ENCODE peak calls at places on chromosomes 16 and 17, in eight cellular contexts. R, C, D, I, H, U, L and F are unnamed samples. For H3K9me3, the result is how much of the 10 kb centered on the place peaks cover.

GRCh38 chr17:39663340-39663687 is 1.8 kb upstream of the TCAP start:
- DNase-seq in C (no peak), R (no peak), D (no peak), L (no peak), U (no peak), H (no peak), I (no peak), F (no peak)

GRCh38 chr16:84600343-84601229 is 17.3 kb downstream of the COTL1 start:
- DNase-seq in U (no peak), R (no peak), C (peak), L (no peak), I (no peak), D (no peak), H (no peak), F (no peak)

GRCh38 chr17:10772425-10773380 is 31.2 kb downstream of the TMEM238L start:
- DNase-seq in R (no peak), U (no peak), I (peak), L (no peak), D (no peak), C (no peak), H (peak), F (no peak)

GRCh38 chr17:56914641-56915263 is 903 bp upstream of the TRIM25 start:
- DNase-seq in I (peak), D (peak), U (no peak), C (no peak), H (no peak), L (no peak), R (no peak), F (no peak)

GRCh38 chr17:30570596-30571265 is 93.5 kb downstream of the GOSR1 start:
- DNase-seq in L (no peak), U (no peak), D (no peak), R (no peak), C (no peak), I (no peak), H (no peak), F (no peak)

GRCh38 chr17:37067555-37068111 is 118.9 kb downstream of the AATF start:
- DNase-seq in I (peak), H (peak), D (peak), L (peak), C (peak), U (peak), R (peak), F (no peak)

GRCh38 chr17:51152766-51153209 is 571 bp upstream of the NME1 start:
- DNase-seq in H (no peak), U (no peak), R (no peak), I (peak), L (no peak), C (peak), D (no peak), F (no peak)

GRCh38 chr17:50192873-50193274 is 8.6 kb downstream of the COL1A1 start:
- DNase-seq in H (no peak), L (no peak), I (no peak), R (no peak), C (peak), U (no peak), D (no peak), F (no peak)

GRCh38 chr17:29141484-29141835 is 38.7 kb downstream of the MYO18A start:
- DNase-seq in L (no peak), C (no peak), U (no peak), I (no peak), D (no peak), R (no peak), H (no peak), F (no peak)

GRCh38 chr16:54171855-54172537 is 114.6 kb downstream of the IRX3 start:
- DNase-seq in L (no peak), H (no peak), C (peak), U (peak), I (no peak), R (no peak), D (no peak), F (no peak)

DNA sequence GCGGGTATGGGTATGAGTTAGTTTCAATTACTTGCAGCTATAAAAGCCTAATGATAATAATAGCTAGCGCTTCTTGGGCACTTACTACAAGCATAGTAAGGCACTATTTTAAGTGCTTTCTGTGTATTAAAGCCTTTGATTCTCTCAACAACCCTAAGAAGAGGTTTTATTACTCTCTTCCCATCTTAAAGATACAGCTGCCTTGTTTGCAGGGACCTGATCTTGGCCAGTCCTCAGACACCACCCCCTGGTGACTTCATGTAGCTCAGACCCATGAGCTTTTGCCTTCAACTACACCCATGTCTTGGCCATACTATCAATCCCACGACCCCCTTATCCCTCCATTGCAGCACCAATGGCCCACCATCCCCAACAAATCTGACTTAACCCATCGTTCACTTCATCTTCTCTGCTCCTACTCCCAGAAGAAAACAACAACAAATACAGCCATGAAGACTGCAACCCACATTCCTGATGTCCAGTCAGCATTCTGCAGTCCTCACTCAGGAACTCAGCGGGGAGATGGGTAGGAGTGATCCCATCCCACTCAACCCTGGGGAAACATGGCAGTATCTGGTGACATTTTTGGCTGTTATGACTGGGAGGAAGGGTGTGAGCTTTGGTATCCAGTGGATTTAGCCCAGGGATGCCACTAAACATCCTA is 4.2 kb downstream of the GGA2 start:
- DNase-seq in L (no peak), U (no peak), H (no peak), C (peak), R (no peak), I (no peak), D (no peak), F (no peak)
- H3K9me3 ChIP-seq in L (under half), U (under half), H (under half), C (under half), R (under half), I (under half), D (under half), F (under half)

DNA sequence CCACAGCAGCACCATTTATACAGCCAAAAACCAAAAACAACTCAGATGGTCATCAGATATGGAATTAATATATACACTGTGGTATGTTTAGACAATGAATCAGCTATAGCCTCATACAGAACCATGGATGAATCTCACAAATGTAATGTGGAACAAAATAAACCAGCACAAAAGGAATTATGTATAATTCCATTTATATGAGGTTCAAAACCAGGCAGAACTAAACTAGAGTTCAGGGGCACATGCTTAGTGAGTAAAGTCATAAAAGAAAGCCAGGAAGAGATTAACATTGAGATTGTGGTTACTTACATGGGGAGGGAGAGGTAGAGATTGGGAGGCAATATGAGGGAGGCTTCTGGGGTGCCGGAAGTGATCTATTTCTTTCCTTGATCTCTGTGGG is 231.1 kb downstream of the COPRS start:
- DNase-seq in H (no peak), D (no peak), I (no peak), R (no peak), L (no peak), U (no peak), C (peak), F (no peak)
- H3K9me3 ChIP-seq in H (under half), D (under half), I (under half), R (under half), L (under half), U (under half), C (under half), F (under half)

GRCh38 chr17:5183410-5183793 is 8.3 kb downstream of the ZNF594 start:
- DNase-seq in H (no peak), C (no peak), D (no peak), U (no peak), I (no peak), R (no peak), L (no peak), F (no peak)
- H3K9me3 ChIP-seq in H (under half), C (under half), D (under half), U (under half), I (under half), R (half or more), L (half or more), F (under half)

GRCh38 chr16:80117731-80118130 is 423.1 kb upstream of the DYNLRB2 start:
- DNase-seq in D (no peak), I (no peak), L (no peak), H (peak), U (no peak), C (no peak), R (no peak), F (no peak)
- H3K9me3 ChIP-seq in D (under half), I (under half), L (under half), H (under half), U (under half), C (under half), R (under half), F (under half)

GRCh38 chr16:35144212-35144932 is 1685.0 kb downstream of the TP53TG3F start:
- DNase-seq in I (no peak), D (no peak), U (no peak), C (no peak), L (no peak), H (no peak), R (peak), F (no peak)
- H3K9me3 ChIP-seq in I (under half), D (under half), U (under half), C (under half), L (under half), H (under half), R (half or more), F (under half)

GRCh38 chr17:68605914-68606313 is 4.7 kb upstream of the FAM20A start:
- DNase-seq in C (no peak), I (no peak), R (no peak), U (no peak), L (no peak), D (no peak), H (no peak), F (no peak)
- H3K9me3 ChIP-seq in C (under half), I (under half), R (under half), U (under half), L (under half), D (under half), H (under half), F (under half)

DNA sequence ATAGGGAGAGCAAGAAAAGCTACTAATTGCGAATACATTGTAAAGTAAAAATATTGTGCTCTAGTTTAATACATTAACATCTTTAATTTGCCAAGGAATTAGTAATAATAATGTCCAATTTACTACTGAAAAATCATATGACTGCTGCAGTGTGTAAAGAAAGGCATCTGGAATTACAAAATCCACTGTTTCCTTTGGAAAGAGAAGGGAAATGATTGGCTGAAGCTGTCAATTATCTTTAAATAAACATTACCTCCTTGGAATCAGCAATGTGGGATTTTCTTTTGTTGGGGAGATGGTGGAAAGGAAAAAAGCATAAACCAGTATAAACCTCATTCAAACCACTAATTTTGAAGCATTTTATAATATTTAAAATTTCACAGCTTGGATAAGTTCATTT is 276.0 kb downstream of the MAP2K6 start:
- DNase-seq in L (no peak), D (no peak), H (no peak), R (no peak), U (no peak), C (no peak), I (no peak), F (no peak)
- H3K9me3 ChIP-seq in L (under half), D (under half), H (under half), R (under half), U (under half), C (under half), I (under half), F (under half)

DNA sequence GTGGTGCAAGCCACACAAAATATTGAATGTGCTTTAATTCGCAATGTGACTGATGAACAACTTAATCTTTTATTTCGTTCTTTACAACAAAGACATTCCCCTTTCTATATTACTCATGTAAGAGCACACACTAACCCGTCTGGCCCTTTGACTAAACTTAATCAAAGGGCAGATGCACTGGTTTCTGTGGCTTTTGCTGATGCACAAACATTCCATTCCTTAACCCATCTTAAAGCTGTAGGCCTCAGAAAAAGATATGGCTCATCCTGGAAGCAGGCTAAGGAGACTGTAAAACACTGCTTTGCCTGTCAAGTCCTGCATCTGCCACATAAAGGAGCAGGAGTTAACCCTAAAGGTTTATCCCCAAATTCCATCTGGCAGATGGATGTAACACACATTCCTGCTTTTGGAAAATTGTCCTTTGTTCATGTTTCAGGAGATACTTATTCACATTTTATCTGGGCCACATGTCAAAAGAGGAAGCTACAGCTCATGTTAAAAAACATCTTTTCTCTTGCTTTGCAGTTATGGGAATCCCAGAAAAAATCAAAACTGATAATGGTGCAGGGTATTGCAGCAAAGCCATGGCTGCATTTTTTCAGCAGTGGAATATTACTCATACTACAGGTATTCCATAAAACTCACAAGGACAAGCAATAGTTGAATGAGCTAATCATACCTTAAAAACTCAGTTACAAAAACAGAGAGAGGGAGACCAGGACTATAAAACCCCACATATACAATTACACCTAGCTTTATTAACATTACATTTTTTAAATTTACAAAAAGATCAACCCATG is 137.2 kb downstream of the AHSP start:
- DNase-seq in H (no peak), D (no peak), L (no peak), U (no peak), C (peak), R (no peak), I (no peak), F (no peak)
- H3K9me3 ChIP-seq in H (under half), D (under half), L (under half), U (under half), C (under half), R (under half), I (under half), F (under half)

DNA sequence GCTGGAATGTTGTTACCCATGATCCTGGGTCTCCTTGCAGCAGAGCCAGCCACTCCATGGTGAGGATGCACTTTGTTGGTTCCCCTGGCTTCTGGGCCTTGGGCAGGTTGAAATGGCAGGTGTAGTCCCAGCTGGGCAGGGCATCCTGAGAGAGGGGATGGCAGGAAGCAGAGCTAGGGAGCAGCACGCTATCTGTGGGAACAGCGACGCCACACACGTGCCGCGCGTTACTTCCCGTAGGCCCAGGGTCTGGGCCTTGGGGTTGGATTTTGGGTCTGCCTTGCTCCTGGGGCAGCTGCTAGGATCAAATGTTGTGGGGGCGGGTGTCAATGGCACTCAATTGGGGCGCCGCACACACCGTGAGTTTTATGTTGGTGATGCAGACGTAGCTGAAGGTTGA is 368.0 kb downstream of the CPPED1 start:
- DNase-seq in D (no peak), L (no peak), C (no peak), U (no peak), R (no peak), I (no peak), H (no peak), F (no peak)
- H3K9me3 ChIP-seq in D (under half), L (under half), C (under half), U (under half), R (under half), I (under half), H (under half), F (under half)